ENCODE peak calls at places on chromosomes 2 and 18, in six cellular contexts. One of them, this sample, is unnamed.

GRCh38 chr2:227717687-227718567 is at the start of gene SLC19A3:
- DNase-seq in H1: peak
- DNase-seq in IMR-90: peak
- DNase-seq in trophoblast cell: peak
- DNase-seq in mesenchymal stem cell: peak
- DNase-seq in H9: peak
- DNase-seq in this sample: peak

GRCh38 chr2:128325665-128326181 is 7.1 kb upstream of the HS6ST1 start:
- DNase-seq in H1: no peak
- DNase-seq in mesenchymal stem cell: no peak
- DNase-seq in IMR-90: no peak
- DNase-seq in trophoblast cell: no peak
- DNase-seq in H9: no peak
- DNase-seq in this sample: no peak

GRCh38 chr2:45723857-45724256 is 72.4 kb downstream of the PRKCE start:
- DNase-seq in IMR-90: no peak
- DNase-seq in mesenchymal stem cell: no peak
- DNase-seq in H9: no peak
- DNase-seq in trophoblast cell: no peak
- DNase-seq in H1: no peak
- DNase-seq in this sample: no peak

GRCh38 chr2:137155351-137156104 is 390.2 kb downstream of the THSD7B start:
- DNase-seq in H1: no peak
- DNase-seq in IMR-90: no peak
- DNase-seq in H9: no peak
- DNase-seq in mesenchymal stem cell: no peak
- DNase-seq in trophoblast cell: no peak
- DNase-seq in this sample: no peak

GRCh38 chr2:118197011-118197695 is 108.9 kb downstream of the INSIG2 start:
- DNase-seq in trophoblast cell: no peak
- DNase-seq in IMR-90: peak
- DNase-seq in mesenchymal stem cell: peak
- DNase-seq in H9: peak
- DNase-seq in H1: no peak
- DNase-seq in this sample: no peak

GRCh38 chr18:55546873-55547704 is 40.9 kb downstream of the TCF4 start:
- DNase-seq in mesenchymal stem cell: peak
- DNase-seq in trophoblast cell: no peak
- DNase-seq in H1: no peak
- DNase-seq in IMR-90: peak
- DNase-seq in H9: no peak
- DNase-seq in this sample: no peak

GRCh38 chr18:474416-474815 is 26.1 kb downstream of the COLEC12 start:
- DNase-seq in mesenchymal stem cell: no peak
- DNase-seq in IMR-90: no peak
- DNase-seq in H1: no peak
- DNase-seq in trophoblast cell: no peak
- DNase-seq in H9: no peak
- DNase-seq in this sample: no peak

GRCh38 chr18:35713545-35713944 is 132.0 kb downstream of the GALNT1 start:
- DNase-seq in mesenchymal stem cell: peak
- DNase-seq in H1: no peak
- DNase-seq in IMR-90: peak
- DNase-seq in trophoblast cell: peak
- DNase-seq in H9: no peak
- DNase-seq in this sample: no peak

GRCh38 chr2:3159801-3160545 is 217.6 kb downstream of the EIPR1 start:
- DNase-seq in mesenchymal stem cell: no peak
- DNase-seq in trophoblast cell: no peak
- DNase-seq in H9: no peak
- DNase-seq in IMR-90: no peak
- DNase-seq in H1: no peak
- DNase-seq in this sample: no peak

GRCh38 chr2:195486987-195487644 is 169.9 kb upstream of the SLC39A10 start:
- DNase-seq in mesenchymal stem cell: peak
- DNase-seq in H9: no peak
- DNase-seq in H1: no peak
- DNase-seq in IMR-90: peak
- DNase-seq in trophoblast cell: no peak
- DNase-seq in this sample: no peak

GRCh38 chr2:195489101-195489500 is 167.9 kb upstream of the SLC39A10 start:
- DNase-seq in H9: no peak
- DNase-seq in H1: no peak
- DNase-seq in IMR-90: peak
- DNase-seq in mesenchymal stem cell: no peak
- DNase-seq in trophoblast cell: no peak
- DNase-seq in this sample: no peak

GRCh38 chr2:195488567-195488966 is 168.5 kb upstream of the SLC39A10 start:
- DNase-seq in mesenchymal stem cell: no peak
- DNase-seq in IMR-90: peak
- DNase-seq in H9: no peak
- DNase-seq in trophoblast cell: no peak
- DNase-seq in H1: no peak
- DNase-seq in this sample: no peak

GRCh38 chr2:195486520-195486919 is 170.5 kb upstream of the SLC39A10 start:
- DNase-seq in trophoblast cell: no peak
- DNase-seq in H9: no peak
- DNase-seq in H1: no peak
- DNase-seq in IMR-90: no peak
- DNase-seq in mesenchymal stem cell: peak
- DNase-seq in this sample: no peak

GRCh38 chr2:195490304-195490703 is 166.7 kb upstream of the SLC39A10 start:
- DNase-seq in H9: no peak
- DNase-seq in trophoblast cell: no peak
- DNase-seq in IMR-90: no peak
- DNase-seq in mesenchymal stem cell: no peak
- DNase-seq in H1: no peak
- DNase-seq in this sample: no peak
- H4K91ac ChIP-seq in H9: no peak
- H4K91ac ChIP-seq in trophoblast cell: no peak
- H4K91ac ChIP-seq in IMR-90: no peak
- H4K91ac ChIP-seq in mesenchymal stem cell: no peak
- H4K91ac ChIP-seq in H1: no peak
- H4K91ac ChIP-seq in this sample: no peak

DNA sequence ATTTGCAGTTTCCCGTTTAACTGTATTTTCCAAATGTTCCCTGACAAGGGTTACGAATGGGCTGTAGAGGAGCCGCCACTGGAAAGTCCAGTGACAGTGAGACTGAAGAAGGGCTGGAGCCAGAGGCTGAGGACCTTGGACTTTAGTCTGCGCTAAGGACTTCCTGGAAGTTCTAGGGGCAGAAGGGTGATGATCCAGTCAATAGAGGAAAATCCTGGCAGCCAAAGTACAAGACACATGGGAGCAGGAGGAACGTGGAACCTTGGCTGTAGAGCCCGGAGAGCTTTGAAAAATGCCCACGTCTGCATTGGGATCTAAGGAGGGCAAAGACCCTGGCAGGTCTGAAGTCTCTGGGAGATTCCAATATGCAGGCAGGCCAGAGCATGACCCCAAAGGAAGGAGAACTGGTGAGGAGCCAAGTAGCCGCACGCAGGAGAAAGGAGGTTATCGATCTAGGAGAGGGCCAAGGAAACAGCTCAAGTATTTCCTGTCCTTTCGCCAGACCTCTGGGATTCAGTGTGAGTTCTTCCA is 28.5 kb downstream of the MBP start:
- DNase-seq in trophoblast cell: no peak
- DNase-seq in H1: no peak
- DNase-seq in mesenchymal stem cell: peak
- DNase-seq in IMR-90: no peak
- DNase-seq in H9: no peak
- DNase-seq in this sample: no peak
- H4K91ac ChIP-seq in trophoblast cell: peak
- H4K91ac ChIP-seq in H1: no peak
- H4K91ac ChIP-seq in mesenchymal stem cell: peak
- H4K91ac ChIP-seq in IMR-90: peak
- H4K91ac ChIP-seq in H9: no peak
- H4K91ac ChIP-seq in this sample: no peak

GRCh38 chr2:139742216-139743172 is 962.3 kb upstream of the NXPH2 start:
- DNase-seq in H1: no peak
- DNase-seq in mesenchymal stem cell: no peak
- DNase-seq in trophoblast cell: no peak
- DNase-seq in H9: no peak
- DNase-seq in IMR-90: no peak
- DNase-seq in this sample: no peak
- H4K91ac ChIP-seq in H1: no peak
- H4K91ac ChIP-seq in mesenchymal stem cell: no peak
- H4K91ac ChIP-seq in trophoblast cell: no peak
- H4K91ac ChIP-seq in H9: no peak
- H4K91ac ChIP-seq in IMR-90: no peak
- H4K91ac ChIP-seq in this sample: no peak

DNA sequence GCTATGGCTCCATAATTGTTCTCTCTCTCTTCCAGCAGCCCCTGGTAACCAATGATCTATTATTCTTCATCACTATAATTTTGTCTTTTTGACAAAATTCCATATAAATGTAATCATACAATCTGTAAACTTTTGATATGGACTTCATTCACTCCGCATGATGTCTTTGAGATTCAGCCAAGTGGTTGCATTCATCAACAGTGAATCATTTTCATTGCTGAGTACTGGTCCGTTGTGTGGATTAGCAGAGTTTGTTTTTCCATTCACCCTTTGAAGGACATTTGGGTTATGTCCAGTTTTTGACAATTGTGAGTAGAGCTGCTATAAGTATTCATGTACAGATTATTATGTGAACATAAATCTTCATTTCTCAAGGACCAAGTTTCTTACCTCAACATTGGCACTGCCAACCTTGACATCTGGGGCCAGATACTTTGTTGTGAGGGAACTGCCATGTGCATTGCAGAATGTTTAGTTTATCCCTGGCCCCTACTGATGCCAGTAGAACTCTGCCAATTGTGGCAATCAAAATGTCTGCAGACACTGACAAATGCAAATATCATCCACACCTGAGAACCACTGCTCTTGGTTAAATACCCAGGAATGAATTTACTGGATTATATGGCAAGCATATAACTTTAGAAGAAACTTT is 48.4 kb upstream of the BCL2L11 start:
- DNase-seq in trophoblast cell: no peak
- DNase-seq in H9: no peak
- DNase-seq in mesenchymal stem cell: peak
- DNase-seq in H1: no peak
- DNase-seq in IMR-90: peak
- DNase-seq in this sample: no peak
- H4K91ac ChIP-seq in trophoblast cell: no peak
- H4K91ac ChIP-seq in H9: no peak
- H4K91ac ChIP-seq in mesenchymal stem cell: no peak
- H4K91ac ChIP-seq in H1: no peak
- H4K91ac ChIP-seq in IMR-90: no peak
- H4K91ac ChIP-seq in this sample: no peak

This sample was measured in neuronal stem cell.